ENCODE peak calls at places on chromosome 1, in six cellular contexts. T is GM23338, W is hepatocyte, X is GM23248, Z is HCT116, H is mammary epithelial cell. L is an unnamed sample.

GRCh38 chr1:116725798-116726197 is 28.4 kb upstream of the CD2 start:
- DNase-seq in H (no peak), X (peak), Z (no peak), W (no peak), T (no peak), L (no peak)

GRCh38 chr1:87916965-87917364 is 588.3 kb downstream of the LMO4 start:
- DNase-seq in Z (no peak), W (no peak), T (no peak), X (peak), H (no peak), L (peak)

GRCh38 chr1:13228343-13228781 is 2.4 kb upstream of the PRAMEF18 start:
- DNase-seq in T (peak), X (peak), Z (peak), H (no peak), W (no peak), L (no peak)

GRCh38 chr1:162191396-162192322 is 122.2 kb downstream of the NOS1AP start:
- DNase-seq in T (no peak), X (no peak), Z (no peak), W (no peak), H (peak), L (no peak)

GRCh38 chr1:215665212-215665611 is 98.1 kb downstream of the KCTD3 start:
- DNase-seq in T (no peak), W (no peak), H (peak), X (peak), Z (no peak), L (peak)

GRCh38 chr1:81556968-81557367 is 243.8 kb upstream of the ADGRL2 start:
- DNase-seq in T (no peak), Z (no peak), H (no peak), W (no peak), X (no peak), L (no peak)

GRCh38 chr1:6440198-6441126 is 15.9 kb downstream of the ESPN start:
- DNase-seq in X (peak), Z (no peak), T (peak), H (peak), W (peak), L (peak)

GRCh38 chr1:158941317-158941716 is 10.0 kb downstream of the PYHIN1 start:
- DNase-seq in T (no peak), H (no peak), Z (no peak), X (no peak), W (no peak), L (no peak)

GRCh38 chr1:202662081-202662480 is 48.2 kb downstream of the SYT2 start:
- DNase-seq in H (no peak), Z (no peak), W (no peak), X (no peak), T (no peak), L (no peak)

GRCh38 chr1:175222296-175222938 is 29.8 kb upstream of the KIAA0040 start:
- DNase-seq in W (no peak), X (no peak), H (peak), Z (no peak), T (no peak), L (no peak)

GRCh38 chr1:107264561-107264960 is 123.7 kb downstream of the NTNG1 start:
- DNase-seq in Z (no peak), T (no peak), W (no peak), H (peak), X (peak), L (peak)

GRCh38 chr1:65442442-65442841 is 22.0 kb downstream of the LEPR start:
- DNase-seq in X (no peak), T (no peak), W (no peak), H (no peak), Z (no peak), L (no peak)

DNA sequence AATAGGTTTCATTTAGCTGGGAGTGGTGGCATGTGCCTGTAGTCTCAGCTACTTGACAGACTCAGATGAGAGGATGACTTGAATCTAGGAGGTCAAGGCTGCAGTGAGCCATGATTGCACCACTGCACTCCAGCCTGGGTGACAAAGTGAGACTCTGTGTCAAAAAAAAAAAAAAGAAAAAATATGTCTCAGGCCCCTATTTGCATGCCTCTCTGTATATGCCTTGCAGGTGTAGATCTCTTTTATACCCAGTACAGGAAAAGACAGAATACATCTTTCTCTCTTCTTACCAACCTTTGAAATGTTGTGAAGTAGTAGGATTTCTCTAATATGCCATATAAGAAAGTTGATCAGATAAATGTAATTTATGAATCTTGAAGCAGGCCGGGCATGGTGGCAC is 6.4 kb downstream of the CNR2 start:
- DNase-seq in H (no peak), T (no peak), X (no peak), Z (no peak), W (no peak), L (no peak)
- H3K4me2 ChIP-seq in H (no peak), T (no peak), X (no peak), Z (no peak), W (no peak), L (no peak)

GRCh38 chr1:207969528-207969927 is 58.6 kb upstream of the CD34 start:
- DNase-seq in T (no peak), X (no peak), Z (no peak), W (no peak), H (no peak), L (no peak)

GRCh38 chr1:207967703-207968102 is 56.8 kb upstream of the CD34 start:
- DNase-seq in W (no peak), Z (no peak), H (no peak), X (no peak), T (no peak), L (no peak)

GRCh38 chr1:207970329-207971038 is 59.6 kb upstream of the CD34 start:
- DNase-seq in T (peak), W (no peak), Z (no peak), X (no peak), H (no peak), L (no peak)

GRCh38 chr1:207966521-207966920 is 55.6 kb upstream of the CD34 start:
- DNase-seq in H (no peak), W (no peak), T (no peak), Z (no peak), X (peak), L (peak)

DNA sequence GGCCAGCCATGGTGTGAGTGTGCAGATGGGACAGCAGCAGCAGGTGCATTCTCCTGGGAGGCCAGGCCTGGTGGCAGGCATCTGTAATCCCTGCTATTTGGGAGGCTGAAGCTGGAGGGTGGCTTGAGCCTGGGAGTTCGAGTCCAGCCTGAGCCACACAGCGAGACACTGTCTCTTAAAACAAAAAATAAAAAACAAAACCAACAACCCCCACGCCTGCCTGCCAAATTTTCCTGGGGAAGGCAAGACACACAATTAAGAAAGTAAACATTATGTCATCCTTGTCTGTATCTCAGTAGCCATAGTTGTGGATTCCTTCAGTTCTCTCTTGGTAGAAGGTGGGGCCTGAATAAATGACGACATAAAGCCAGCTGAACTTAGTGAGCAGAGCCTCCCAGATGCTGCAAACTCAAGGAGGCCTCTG is 57.6 kb upstream of the CD34 start:
- DNase-seq in W (no peak), X (no peak), Z (no peak), T (no peak), H (no peak), L (no peak)
- TF ChIP-seq EZH2 in W (no peak), X (no peak), Z (no peak), T (no peak), H (no peak), L (no peak)

GRCh38 chr1:149966405-149966804 is 29.7 kb upstream of the MTMR11 start:
- DNase-seq in Z (no peak), H (no peak), W (no peak), X (peak), T (no peak), L (no peak)

GRCh38 chr1:149962736-149963135 is 26.1 kb upstream of the MTMR11 start:
- DNase-seq in Z (no peak), T (no peak), W (no peak), H (no peak), X (no peak), L (peak)

GRCh38 chr1:149963358-149963757 is 26.7 kb upstream of the MTMR11 start:
- DNase-seq in X (peak), W (no peak), Z (no peak), T (no peak), H (no peak), L (peak)

GRCh38 chr1:149965440-149965839 is 28.8 kb upstream of the MTMR11 start:
- DNase-seq in H (no peak), X (no peak), W (no peak), T (no peak), Z (no peak), L (no peak)

DNA sequence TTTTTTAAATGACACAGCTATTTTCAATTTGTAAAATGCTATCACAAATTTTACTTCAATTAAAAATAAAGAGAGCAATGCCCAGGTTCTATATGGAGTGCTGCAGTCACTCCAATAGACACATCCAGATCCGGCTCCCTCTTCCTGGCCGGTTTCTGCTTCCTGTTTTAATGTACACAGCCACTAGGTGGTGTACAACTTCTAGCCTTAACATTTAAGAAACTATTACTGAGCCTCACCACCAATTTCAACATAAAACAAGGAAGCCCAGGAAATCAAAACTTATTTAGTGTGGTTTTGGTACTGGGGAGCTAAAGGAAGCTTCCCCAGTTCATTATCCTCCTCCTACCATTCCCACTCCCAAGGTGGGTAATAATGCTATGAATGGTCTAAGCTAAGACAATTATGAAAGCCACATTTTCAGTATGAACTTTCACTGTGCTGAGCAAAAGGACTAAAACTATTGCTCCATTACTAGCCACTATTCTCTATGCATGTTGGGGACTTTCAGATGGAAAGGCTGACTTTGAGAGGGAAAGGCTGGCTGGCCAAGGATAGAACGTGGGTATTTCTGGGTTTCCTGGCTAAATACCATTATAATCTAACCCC is 25.5 kb upstream of the MTMR11 start:
- DNase-seq in H (peak), X (peak), T (peak), W (peak), Z (peak), L (peak)
- H3K4me2 ChIP-seq in H (no peak), X (no peak), T (no peak), W (no peak), Z (no peak), L (no peak)

GRCh38 chr1:33349081-33349759 is 28.3 kb upstream of the A3GALT2 start:
- DNase-seq in W (peak), H (no peak), Z (no peak), X (peak), T (peak), L (peak)

GRCh38 chr1:33348194-33348593 is 27.3 kb upstream of the A3GALT2 start:
- DNase-seq in Z (no peak), X (peak), W (no peak), T (no peak), H (peak), L (peak)

GRCh38 chr1:33349778-33350610 is 29.1 kb upstream of the A3GALT2 start:
- DNase-seq in X (peak), T (peak), W (peak), Z (peak), H (peak), L (peak)

GRCh38 chr1:33347650-33347992 is 26.7 kb upstream of the A3GALT2 start:
- DNase-seq in T (no peak), Z (no peak), W (peak), H (peak), X (peak), L (peak)

GRCh38 chr1:33348676-33349080 is 27.8 kb upstream of the A3GALT2 start:
- DNase-seq in Z (no peak), H (no peak), W (no peak), T (no peak), X (peak), L (peak)
- TF ChIP-seq EZH2 in Z (no peak), H (no peak), W (no peak), T (no peak), X (no peak), L (no peak)

DNA sequence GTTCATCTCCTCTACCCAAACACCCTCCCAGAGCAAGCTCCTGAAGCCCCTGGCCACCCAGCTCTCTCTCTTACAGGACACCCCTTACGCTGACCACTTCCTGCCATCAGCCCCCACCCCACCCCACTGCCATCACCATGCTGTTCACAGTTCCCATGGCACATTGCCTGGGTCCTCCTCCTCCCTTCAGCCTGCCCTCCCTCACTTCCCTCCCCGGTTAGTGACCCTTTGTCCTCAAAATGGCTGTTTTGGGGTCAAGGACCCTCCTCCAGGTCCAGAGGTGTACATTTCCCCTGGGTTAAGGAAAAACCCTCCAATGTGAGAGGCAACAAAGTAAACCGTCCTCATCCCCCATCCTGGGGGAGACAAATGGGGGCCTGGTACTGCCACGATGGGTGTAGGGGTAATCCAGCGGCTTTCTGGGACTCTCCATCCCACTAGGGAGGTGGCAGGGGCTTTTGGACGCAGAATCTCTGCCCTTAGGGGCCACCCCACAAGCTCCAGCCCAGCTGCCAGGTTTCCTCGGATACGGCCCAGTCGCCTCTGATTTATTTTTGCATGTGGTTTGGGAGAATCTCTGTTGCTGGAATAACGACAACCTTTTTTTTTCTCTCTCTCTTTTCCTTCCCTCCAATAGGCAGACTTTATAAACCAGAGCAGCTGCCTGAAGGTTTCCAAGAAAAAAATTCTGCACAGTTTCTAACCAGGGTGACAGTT is 8.5 kb downstream of the CAMK2N1 start:
- DNase-seq in Z (no peak), X (peak), H (no peak), W (no peak), T (no peak), L (peak)
- H3K4me2 ChIP-seq in Z (peak), X (no peak), H (no peak), W (peak), T (peak), L (peak)

GRCh38 chr1:232589111-232589808 is 40.7 kb downstream of the SIPA1L2 start:
- DNase-seq in X (no peak), Z (no peak), T (no peak), H (no peak), W (no peak), L (no peak)
- TF ChIP-seq EZH2 in X (no peak), Z (no peak), T (no peak), H (no peak), W (no peak), L (no peak)

GRCh38 chr1:3525551-3526482 is 71.4 kb downstream of the ARHGEF16 start:
- DNase-seq in T (no peak), Z (no peak), H (no peak), X (no peak), W (no peak), L (no peak)
- H3K4me2 ChIP-seq in T (no peak), Z (no peak), H (no peak), X (no peak), W (no peak), L (no peak)